ENCODE peak calls at places on chromosomes 12 and 14, in six cellular contexts. I is heart left ventricle; D is fibroblast of pulmonary artery; O is CD8-positive, alpha-beta memory T cell; N is H9; H is CD8-positive, alpha-beta T cell. L is an unnamed sample.

GRCh38 chr12:26172013-26172412 is 23.4 kb upstream of the SSPN start:
- DNase-seq in N (no peak), H (no peak), I (no peak), O (no peak), D (no peak), L (no peak)

GRCh38 chr12:127690161-127690560 is 576.8 kb upstream of the TMEM132C start:
- DNase-seq in D (no peak), N (no peak), H (no peak), O (no peak), I (no peak), L (no peak)

GRCh38 chr14:34676516-34677211 is 37.7 kb downstream of the CFL2 start:
- DNase-seq in O (no peak), N (no peak), D (no peak), I (no peak), H (no peak), L (no peak)

GRCh38 chr14:66015046-66015780 is 471.0 kb upstream of the CCDC196 start:
- DNase-seq in D (no peak), H (no peak), I (no peak), O (no peak), N (no peak), L (no peak)

GRCh38 chr12:4499186-4499585 is 39.5 kb upstream of the RAD51AP1 start:
- DNase-seq in N (no peak), H (no peak), D (no peak), O (no peak), I (no peak), L (no peak)

GRCh38 chr12:112482734-112483133 is 64.0 kb downstream of the PTPN11 start:
- DNase-seq in H (no peak), N (no peak), O (no peak), I (no peak), D (no peak), L (no peak)

GRCh38 chr12:53219956-53220856 is 11.8 kb downstream of the RARG start:
- DNase-seq in N (peak; percentile 69), H (peak; percentile 90), I (peak; percentile 64), O (peak; percentile 80), D (peak; percentile 77), L (peak; percentile 81)

GRCh38 chr14:23457587-23458445 is 11.7 kb upstream of the NGDN start:
- DNase-seq in H (no peak), I (no peak), N (no peak), O (no peak), D (no peak), L (no peak)

GRCh38 chr12:57334219-57334618 is 83.2 kb upstream of the STAC3 start:
- DNase-seq in N (no peak), H (no peak), O (no peak), D (no peak), I (no peak), L (no peak)

GRCh38 chr12:95731519-95731958 is 59.0 kb downstream of the NTN4 start:
- DNase-seq in O (no peak), H (no peak), N (no peak), D (no peak), I (no peak), L (no peak)

L was measured in naive thymus-derived CD4-positive, alpha-beta T cell.